ENCODE peak calls at places on chromosomes 16 and 17, in four cellular contexts. B, Y, C and E are unnamed samples.

GRCh38 chr16:11410382-11411058 is 65.3 kb downstream of the RMI2 start:
- DNase-seq in B (no peak), Y (no peak), C (no peak), E (no peak)

GRCh38 chr17:49217651-49218413 is 7.3 kb downstream of the ABI3 start:
- DNase-seq in B (no peak), Y (no peak), C (peak), E (peak)

GRCh38 chr17:80694992-80695912 is 150.6 kb downstream of the RPTOR start:
- DNase-seq in B (no peak), Y (no peak), C (no peak), E (no peak)

GRCh38 chr17:10114931-10115535 is 83.4 kb downstream of the GAS7 start:
- DNase-seq in B (peak), Y (no peak), C (peak), E (peak)

GRCh38 chr16:7318661-7319060 is 14.0 kb upstream of the RBFOX1 start:
- DNase-seq in B (no peak), Y (no peak), C (no peak), E (no peak)

GRCh38 chr17:2911035-2911754 is 115.0 kb downstream of the RAP1GAP2 start:
- DNase-seq in B (no peak), Y (no peak), C (no peak), E (no peak)

GRCh38 chr17:78559749-78560368 is 17.3 kb downstream of the DNAH17 start:
- DNase-seq in B (no peak), Y (no peak), C (no peak), E (no peak)

GRCh38 chr16:31458073-31458834 is 1.0 kb upstream of the ARMC5 start:
- DNase-seq in B (peak), Y (peak), C (peak), E (peak)

GRCh38 chr16:68074850-68075249 is 10.3 kb upstream of the NFATC3 start:
- DNase-seq in B (no peak), Y (no peak), C (peak), E (peak)

GRCh38 chr16:85824161-85825135 is 25.0 kb downstream of the COX4I1 start:
- DNase-seq in B (no peak), Y (no peak), C (peak), E (no peak)

GRCh38 chr17:7043544-7044268 is at the start of gene SLC16A11:
- DNase-seq in B (no peak), Y (no peak), C (no peak), E (peak)

GRCh38 chr17:81579298-81579697 is 27.1 kb upstream of the FAAP100 start:
- DNase-seq in B (no peak), Y (no peak), C (no peak), E (no peak)

GRCh38 chr17:42675984-42676423 is 790 bp downstream of the PLEKHH3 start:
- DNase-seq in B (no peak), Y (peak), C (peak), E (no peak)

GRCh38 chr17:80848449-80849102 is 143.1 kb upstream of the CHMP6 start:
- DNase-seq in B (no peak), Y (no peak), C (no peak), E (no peak)

GRCh38 chr16:8926827-8927226 is 36.9 kb downstream of the USP7 start:
- DNase-seq in B (no peak), Y (no peak), C (no peak), E (no peak)

GRCh38 chr17:348692-349425 is 3.7 kb downstream of the RPH3AL start:
- DNase-seq in B (peak), Y (no peak), C (no peak), E (no peak)

DNA sequence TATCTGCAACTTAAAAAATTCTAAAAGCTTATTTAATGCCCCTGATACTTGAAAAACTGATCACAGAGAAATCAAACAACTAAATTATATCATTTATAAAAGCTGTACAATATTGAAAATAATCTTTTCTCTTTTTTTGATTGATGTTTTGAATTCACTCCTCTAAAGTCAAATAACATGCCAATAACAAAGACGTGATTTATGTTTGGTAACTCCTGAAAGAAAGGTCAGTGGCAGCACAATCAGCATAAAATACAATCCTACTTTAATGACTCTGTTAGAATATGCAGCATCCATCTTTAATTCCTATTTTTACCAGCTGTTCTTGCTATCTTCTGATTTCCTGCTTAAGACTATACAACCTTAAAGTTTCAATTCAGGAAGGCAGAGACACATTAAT is 50.7 kb upstream of the NACA2 start:
- DNase-seq in B (no peak), Y (no peak), C (no peak), E (no peak)
- TF ChIP-seq CTCF in B (no peak), Y (no peak), C (no peak), E (no peak)

GRCh38 chr17:75075597-75076253 is 12.0 kb upstream of the SLC16A5 start:
- DNase-seq in B (no peak), Y (no peak), C (no peak), E (no peak)

GRCh38 chr17:75078097-75079022 is 9.4 kb upstream of the SLC16A5 start:
- DNase-seq in B (peak), Y (no peak), C (peak), E (peak)

GRCh38 chr17:75077072-75077489 is 10.7 kb upstream of the SLC16A5 start:
- DNase-seq in B (no peak), Y (no peak), C (no peak), E (peak)

GRCh38 chr17:75079023-75079373 is 8.8 kb upstream of the SLC16A5 start:
- DNase-seq in B (no peak), Y (no peak), C (no peak), E (no peak)

DNA sequence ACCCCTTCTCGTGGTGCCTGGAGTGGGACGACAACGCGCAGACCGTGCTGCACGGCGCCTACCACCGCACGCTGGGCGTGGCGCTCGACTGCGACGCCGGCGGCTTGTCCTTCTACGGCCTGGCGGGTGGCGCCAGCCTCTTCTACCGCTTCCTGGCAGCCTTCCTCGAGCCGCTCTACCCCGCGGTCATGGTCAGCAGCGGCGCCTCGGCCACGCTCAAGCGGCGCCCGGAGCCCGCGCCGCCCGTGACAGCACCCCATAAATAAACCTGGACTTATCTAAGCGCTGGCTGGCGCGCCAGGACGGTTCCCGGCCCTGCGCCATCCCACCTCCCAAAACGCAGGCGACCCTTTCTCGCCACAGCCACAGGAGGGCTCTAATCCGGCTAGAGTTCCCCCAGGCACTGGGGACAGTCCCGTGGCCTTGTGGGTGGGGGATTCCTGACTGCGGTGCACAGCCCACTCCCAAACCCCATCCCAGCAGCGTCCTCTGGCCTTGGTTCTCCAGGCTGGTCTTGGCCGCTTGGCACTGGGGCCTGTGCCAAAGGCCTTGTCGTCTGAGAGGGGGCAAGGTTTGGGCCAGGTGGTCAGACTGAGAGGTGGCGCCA is 10.2 kb upstream of the SLC16A5 start:
- DNase-seq in B (no peak), Y (no peak), C (peak), E (peak)
- TF ChIP-seq CTCF in B (no peak), Y (no peak), C (peak), E (peak)

GRCh38 chr16:82605863-82606620 is 20.7 kb upstream of the CDH13 start:
- DNase-seq in B (no peak), Y (peak), C (no peak), E (no peak)

GRCh38 chr16:82598766-82599165 is 28.0 kb upstream of the CDH13 start:
- DNase-seq in B (no peak), Y (no peak), C (no peak), E (no peak)

GRCh38 chr16:82605076-82605475 is 21.7 kb upstream of the CDH13 start:
- DNase-seq in B (no peak), Y (no peak), C (no peak), E (no peak)

GRCh38 chr16:82609140-82609539 is 17.6 kb upstream of the CDH13 start:
- DNase-seq in B (no peak), Y (peak), C (no peak), E (no peak)

GRCh38 chr16:82603784-82604411 is 22.9 kb upstream of the CDH13 start:
- DNase-seq in B (peak), Y (peak), C (peak), E (no peak)
- TF ChIP-seq CTCF in B (peak), Y (peak), C (peak), E (no peak)

DNA sequence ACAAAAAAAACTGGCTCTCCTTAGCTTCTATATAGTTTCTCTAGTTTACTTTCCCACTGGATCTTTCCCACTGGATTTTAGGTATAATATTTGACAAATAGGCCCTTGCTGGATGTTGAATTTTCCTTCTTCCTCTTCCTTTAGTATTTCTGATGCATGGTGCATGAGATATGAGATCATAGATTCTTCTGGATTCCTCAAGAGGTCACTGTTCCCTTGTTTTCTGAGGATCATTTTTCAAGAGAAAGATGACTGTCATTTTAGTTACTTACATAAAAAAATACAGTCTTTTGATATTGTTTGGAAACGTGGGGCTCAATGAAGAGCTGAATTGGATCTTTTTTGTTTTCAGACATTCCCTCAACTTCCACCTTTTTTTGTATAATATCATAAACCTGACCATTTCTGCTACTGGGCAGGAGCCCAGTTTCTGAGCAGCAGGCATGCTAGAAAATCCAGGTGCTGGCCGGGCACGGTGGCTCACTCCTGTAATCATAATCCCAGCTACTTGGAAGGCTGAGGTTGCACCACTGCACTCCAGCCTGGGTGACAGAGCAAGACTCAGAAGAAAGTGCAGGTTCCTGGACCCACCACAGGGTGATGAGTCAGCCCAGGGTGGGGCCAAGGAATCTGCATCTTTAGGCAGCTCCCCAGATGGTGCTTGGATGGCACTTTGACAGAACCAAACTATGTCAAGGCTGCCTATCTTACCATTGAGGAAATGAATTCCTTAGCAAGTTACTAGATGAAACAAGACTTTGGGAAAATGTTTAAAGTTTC is 70.3 kb downstream of the SDR42E1 start:
- DNase-seq in B (peak), Y (peak), C (no peak), E (no peak)
- TF ChIP-seq CTCF in B (peak), Y (peak), C (no peak), E (no peak)

GRCh38 chr17:57106836-57107497 is 21.9 kb downstream of the AKAP1 start:
- DNase-seq in B (no peak), Y (no peak), C (no peak), E (no peak)
- TF ChIP-seq CTCF in B (no peak), Y (no peak), C (no peak), E (no peak)

DNA sequence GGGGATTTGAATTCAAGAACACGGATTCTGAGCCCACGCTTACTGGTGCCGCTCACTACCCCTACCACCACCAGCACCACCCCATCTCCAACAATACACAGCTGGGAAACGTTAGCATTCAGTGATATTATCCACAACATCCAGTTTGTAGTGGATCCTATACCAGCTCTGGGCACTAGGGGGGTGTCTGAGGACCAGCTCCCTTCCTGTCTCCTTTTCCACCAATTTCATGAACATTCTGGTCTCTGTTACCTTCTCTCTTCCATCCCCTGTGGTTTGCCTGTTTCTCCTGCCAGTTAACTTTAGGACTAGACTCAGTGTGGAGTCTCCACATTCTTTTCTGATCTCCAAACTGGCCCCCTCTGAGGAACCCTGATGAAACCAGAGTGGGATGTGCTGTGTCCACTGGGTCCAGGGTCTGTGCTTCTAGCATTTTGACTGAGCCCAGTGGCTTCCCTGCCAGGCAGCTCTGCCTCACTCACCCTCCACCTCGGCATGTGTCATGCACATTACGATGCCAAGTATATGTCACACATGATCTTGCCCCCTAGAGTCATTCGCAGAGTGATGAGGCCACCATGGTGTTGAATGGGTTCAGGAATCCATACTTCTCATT is 187.0 kb upstream of the CDH13 start:
- DNase-seq in B (no peak), Y (peak), C (no peak), E (peak)
- TF ChIP-seq CTCF in B (peak), Y (peak), C (peak), E (no peak)

DNA sequence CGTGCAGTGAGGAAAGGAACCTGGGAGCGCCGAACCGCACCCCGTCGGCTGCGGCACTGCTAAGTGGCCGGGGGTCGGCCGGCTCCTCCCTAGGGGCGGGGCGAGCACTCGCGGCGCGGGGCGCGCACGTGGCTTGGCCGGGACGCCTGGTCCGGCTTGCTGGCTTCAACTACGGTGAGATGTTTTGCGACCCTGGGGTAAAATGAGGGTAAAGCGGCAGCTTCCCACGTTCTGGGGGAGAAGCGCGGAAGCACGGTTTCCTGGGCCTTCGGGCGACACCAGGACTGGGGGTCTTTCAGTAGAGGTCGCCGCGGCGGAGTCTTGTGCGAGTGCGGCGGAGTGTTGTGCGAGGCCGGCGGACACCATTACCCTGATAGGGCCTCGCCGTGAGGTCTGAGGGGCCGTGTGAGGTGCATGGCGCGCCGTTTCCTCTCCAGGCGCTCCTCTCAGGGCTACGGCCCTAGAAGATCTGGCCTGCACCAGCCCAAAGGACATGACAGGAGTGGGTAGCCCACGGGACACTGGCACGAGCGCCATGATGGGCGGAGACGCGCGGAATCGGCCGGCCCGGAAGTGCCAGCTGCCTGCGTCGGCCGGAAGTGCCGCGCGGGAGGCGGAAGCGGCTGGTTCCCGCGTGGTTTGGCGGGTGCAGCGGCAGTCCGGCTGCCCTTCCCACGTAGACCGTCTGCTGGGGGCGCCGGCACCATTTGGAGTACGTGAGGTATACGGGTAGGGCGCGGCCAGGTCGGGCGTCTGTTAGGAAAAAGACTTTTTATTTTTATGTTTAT is at the start of gene PIGW:
- DNase-seq in B (peak), Y (peak), C (peak), E (peak)
- TF ChIP-seq CTCF in B (peak), Y (peak), C (no peak), E (peak)